ENCODE peak calls at places on chromosome 1, in nine cellular contexts. N is fibroblast of mammary gland; R is lung; C is GM12865; T is astrocyte of the spinal cord; G is HepG2; D is CD4-positive, alpha-beta T cell; Q is colonic mucosa; P is lower leg skin. X is an unnamed sample.
A peak's percentile ranks its signal among the peaks of the same experiment; 100 is the strongest.

GRCh38 chr1:12851779-12852178 is 3.3 kb upstream of the HNRNPCL1 start:
- DNase-seq in R (no peak), D (no peak), G (no peak), P (no peak), T (no peak), N (peak; percentile 20), Q (no peak), C (no peak), X (no peak)

GRCh38 chr1:40305871-40306270 is 11.2 kb downstream of the COL9A2 start:
- DNase-seq in C (no peak), G (no peak), R (no peak), T (no peak), P (no peak), Q (no peak), D (no peak), N (no peak), X (no peak)

GRCh38 chr1:31760422-31760900 is 3.7 kb downstream of the ADGRB2 start:
- DNase-seq in R (no peak), C (no peak), Q (no peak), P (no peak), T (no peak), G (no peak), D (no peak), N (no peak), X (no peak)

GRCh38 chr1:151474711-151475110 is 15.4 kb upstream of the POGZ start:
- DNase-seq in Q (no peak), C (no peak), G (no peak), T (no peak), R (no peak), D (no peak), P (no peak), N (no peak), X (no peak)

GRCh38 chr1:209850342-209850979 is 22.7 kb downstream of the UTP25 start:
- DNase-seq in D (no peak), R (no peak), N (peak; percentile 87), Q (no peak), P (peak; percentile 22), C (peak; percentile 17), G (peak; percentile 21), T (peak; percentile 85), X (peak; percentile 54)

GRCh38 chr1:239386453-239387303 is at the start of gene CHRM3:
- DNase-seq in T (peak; percentile 16), R (peak; percentile 77), N (no peak), Q (peak; percentile 91), P (no peak), D (no peak), G (no peak), C (no peak), X (peak; percentile 31)

GRCh38 chr1:197339092-197339836 is 71.2 kb downstream of the CRB1 start:
- DNase-seq in R (no peak), Q (no peak), G (no peak), T (no peak), D (no peak), C (no peak), P (no peak), N (no peak), X (no peak)

GRCh38 chr1:210252621-210253041 is 20.0 kb downstream of the SERTAD4 start:
- DNase-seq in Q (peak; percentile 84), P (no peak), N (no peak), R (peak; percentile 54), D (no peak), T (no peak), G (no peak), C (no peak), X (no peak)

GRCh38 chr1:159853417-159853816 is 9.0 kb downstream of the VSIG8 start:
- DNase-seq in D (no peak), R (no peak), P (no peak), G (no peak), N (no peak), T (peak; percentile 36), C (no peak), Q (no peak), X (no peak)

GRCh38 chr1:183069562-183070216 is 46.5 kb downstream of the LAMC1 start:
- DNase-seq in G (peak; percentile 76), Q (no peak), N (peak; percentile 47), T (no peak), C (no peak), D (no peak), P (no peak), R (peak; percentile 69), X (no peak)

GRCh38 chr1:52523376-52523775 is 29.5 kb downstream of the TUT4 start:
- DNase-seq in N (no peak), R (no peak), D (no peak), C (peak; percentile 55), T (peak; percentile 18), Q (no peak), G (no peak), P (no peak), X (peak; percentile 43)

GRCh38 chr1:33442141-33442540 is 11.2 kb upstream of the PHC2 start:
- DNase-seq in G (no peak), R (no peak), N (peak; percentile 58), Q (no peak), T (no peak), C (no peak), D (no peak), P (no peak), X (no peak)

GRCh38 chr1:202616355-202616910 is 93.8 kb downstream of the SYT2 start:
- DNase-seq in P (no peak), Q (no peak), N (no peak), R (no peak), G (no peak), C (peak; percentile 77), D (no peak), T (no peak), X (no peak)

GRCh38 chr1:26017606-26018005 is 4.0 kb upstream of the EXTL1 start:
- DNase-seq in Q (no peak), P (no peak), N (no peak), C (no peak), R (no peak), D (no peak), T (no peak), G (no peak), X (no peak)
- TF ChIP-seq CTCF in Q (no peak), P (no peak), N (no peak), C (no peak), R (no peak), D (no peak), T (no peak), G (no peak), X (no peak)

DNA sequence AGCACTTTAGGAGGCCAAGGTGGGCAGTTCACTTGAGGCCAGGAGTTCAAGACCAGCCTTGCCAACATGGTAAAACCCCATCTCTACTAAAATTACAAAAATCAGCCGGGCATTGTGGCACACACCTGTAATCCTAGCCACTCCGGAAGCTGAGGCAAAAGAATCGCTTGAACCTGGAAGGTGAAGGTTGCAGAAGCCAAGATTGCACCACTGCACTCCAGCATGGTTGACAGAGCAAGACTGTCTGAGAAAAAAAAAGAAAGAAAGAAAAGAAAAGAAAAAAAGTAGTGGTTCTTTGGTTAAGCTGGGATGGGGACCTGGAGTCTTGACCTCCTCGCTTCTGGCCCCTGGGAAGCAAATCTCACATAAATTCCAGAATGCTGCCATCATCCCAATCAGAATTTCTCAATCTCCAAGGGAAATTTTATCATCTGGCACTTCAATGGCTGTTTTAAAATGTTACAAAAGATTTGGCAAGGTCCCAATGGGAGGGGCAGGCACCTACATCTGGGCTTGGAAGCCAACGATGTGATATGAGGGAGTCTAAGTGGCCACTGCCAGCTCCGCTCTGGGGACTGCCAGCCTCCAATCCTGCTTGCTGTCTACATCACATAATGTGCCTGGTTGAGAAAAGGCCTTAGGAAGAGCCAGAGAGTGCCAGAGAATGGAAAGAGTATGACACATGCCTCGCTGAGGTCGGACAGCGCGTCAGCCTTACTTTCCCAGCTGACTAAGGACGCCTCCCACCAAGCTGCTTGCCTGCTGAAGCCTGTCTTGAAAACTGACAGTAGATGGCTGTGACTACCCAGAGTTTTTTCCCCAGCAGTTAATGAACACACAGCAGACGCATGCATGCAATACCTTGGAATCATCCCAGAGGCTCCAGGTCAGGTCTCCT is 42.1 kb upstream of the SRP9 start:
- DNase-seq in D (no peak), Q (peak; percentile 39), N (peak; percentile 99), G (peak; percentile 72), C (no peak), P (peak; percentile 81), T (peak; percentile 97), R (peak; percentile 67), X (no peak)
- TF ChIP-seq CTCF in D (no peak), Q (no peak), N (peak; percentile 25), G (peak; percentile 43), C (no peak), P (no peak), T (peak; percentile 14), R (no peak), X (no peak)

DNA sequence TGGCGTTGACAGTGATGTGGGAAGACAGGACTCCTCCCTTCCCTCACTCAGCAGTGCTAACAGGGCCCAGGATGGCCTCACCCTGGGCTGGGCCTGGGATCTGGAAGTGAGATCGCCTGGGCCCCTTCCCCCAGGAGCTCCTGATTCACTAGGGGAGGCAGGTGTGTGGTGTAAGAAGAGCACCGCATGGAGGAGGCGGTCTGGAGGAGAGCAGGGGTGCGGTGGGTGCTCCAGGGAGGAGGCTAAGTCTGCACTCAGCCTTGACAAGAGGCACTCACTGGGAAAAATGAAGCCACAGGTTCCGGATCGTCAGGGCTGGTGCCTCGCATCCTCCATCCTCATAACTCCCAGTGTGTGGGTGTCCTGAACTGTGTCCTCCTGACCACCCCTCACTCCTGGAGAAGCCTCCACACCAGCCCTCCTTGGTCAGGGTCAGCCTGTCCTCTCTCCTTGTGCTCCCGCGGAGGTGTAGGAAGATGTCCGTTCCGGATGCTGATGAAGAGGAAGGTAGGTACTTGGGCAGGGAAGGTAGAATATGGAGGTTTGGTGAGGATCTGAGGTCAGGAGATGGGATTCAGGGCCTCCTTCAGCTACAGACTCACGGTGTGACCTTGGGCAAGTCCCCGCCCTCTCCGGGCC is 142.1 kb upstream of the WNT4 start:
- DNase-seq in Q (no peak), D (no peak), T (no peak), C (no peak), R (no peak), P (no peak), N (no peak), G (no peak), X (no peak)
- TF ChIP-seq CTCF in Q (no peak), D (no peak), T (no peak), C (no peak), R (no peak), P (no peak), N (no peak), G (no peak), X (no peak)

GRCh38 chr1:222547944-222548671 is at the start of gene HHIPL2:
- DNase-seq in N (no peak), D (no peak), R (no peak), C (no peak), P (no peak), G (no peak), Q (no peak), T (no peak), X (no peak)

GRCh38 chr1:222546548-222547259 is 1.2 kb downstream of the HHIPL2 start:
- DNase-seq in R (peak; percentile 33), Q (no peak), N (peak; percentile 85), P (peak; percentile 17), C (no peak), D (no peak), T (peak; percentile 86), G (peak; percentile 29), X (no peak)

GRCh38 chr1:222543817-222544216 is 4.1 kb downstream of the HHIPL2 start:
- DNase-seq in D (no peak), G (peak; percentile 70), C (no peak), R (no peak), Q (no peak), T (no peak), P (no peak), N (no peak), X (no peak)

GRCh38 chr1:222546091-222546490 is 1.8 kb downstream of the HHIPL2 start:
- DNase-seq in D (no peak), T (no peak), G (peak; percentile 3), C (no peak), N (no peak), Q (no peak), R (no peak), P (no peak), X (no peak)

GRCh38 chr1:222547260-222547614 is 667 bp downstream of the HHIPL2 start:
- DNase-seq in C (no peak), D (no peak), N (no peak), G (no peak), P (no peak), R (no peak), Q (no peak), T (no peak), X (no peak)
- TF ChIP-seq CTCF in C (no peak), D (no peak), N (no peak), G (no peak), P (no peak), R (no peak), Q (no peak), T (no peak), X (no peak)